ENCODE peak calls at places on chromosomes 7 and 10, in seven cellular contexts. One of them, this sample, is unnamed.
A peak's percentile ranks its signal among the peaks of the same experiment; 100 is the strongest.

GRCh38 chr7:86929293-86930109 is 130.0 kb downstream of the ELAPOR2 start:
- DNase-seq in T-helper 22 cell: no peak
- DNase-seq in activated CD4-positive, alpha-beta memory T cell treated with anti-CD3 and anti-CD28 coated beads for 36 hours: no peak
- DNase-seq in dermis microvascular lymphatic vessel endothelial cell: no peak
- DNase-seq in nucleus accumbens: no peak
- DNase-seq in CD4-positive, alpha-beta T cell: no peak
- DNase-seq in H9: no peak
- DNase-seq in this sample: no peak

GRCh38 chr7:25727446-25727845 is 424.6 kb upstream of the NFE2L3 start:
- DNase-seq in T-helper 22 cell: no peak
- DNase-seq in activated CD4-positive, alpha-beta memory T cell treated with anti-CD3 and anti-CD28 coated beads for 36 hours: no peak
- DNase-seq in dermis microvascular lymphatic vessel endothelial cell: no peak
- DNase-seq in nucleus accumbens: no peak
- DNase-seq in CD4-positive, alpha-beta T cell: no peak
- DNase-seq in H9: no peak
- DNase-seq in this sample: no peak

GRCh38 chr7:156579566-156579965 is 61.0 kb upstream of the RNF32 start:
- DNase-seq in T-helper 22 cell: no peak
- DNase-seq in activated CD4-positive, alpha-beta memory T cell treated with anti-CD3 and anti-CD28 coated beads for 36 hours: no peak
- DNase-seq in dermis microvascular lymphatic vessel endothelial cell: no peak
- DNase-seq in nucleus accumbens: no peak
- DNase-seq in CD4-positive, alpha-beta T cell: no peak
- DNase-seq in H9: no peak
- DNase-seq in this sample: no peak

GRCh38 chr7:11830582-11831382 is 1.2 kb downstream of the THSD7A start:
- DNase-seq in T-helper 22 cell: no peak
- DNase-seq in activated CD4-positive, alpha-beta memory T cell treated with anti-CD3 and anti-CD28 coated beads for 36 hours: no peak
- DNase-seq in dermis microvascular lymphatic vessel endothelial cell: peak; percentile 70
- DNase-seq in nucleus accumbens: no peak
- DNase-seq in CD4-positive, alpha-beta T cell: no peak
- DNase-seq in H9: no peak
- DNase-seq in this sample: peak; percentile 21

GRCh38 chr7:41940760-41941343 is 238.0 kb upstream of the INHBA start:
- DNase-seq in T-helper 22 cell: peak; percentile 1
- DNase-seq in activated CD4-positive, alpha-beta memory T cell treated with anti-CD3 and anti-CD28 coated beads for 36 hours: peak; percentile 66
- DNase-seq in dermis microvascular lymphatic vessel endothelial cell: peak; percentile 75
- DNase-seq in nucleus accumbens: peak; percentile 86
- DNase-seq in CD4-positive, alpha-beta T cell: peak; percentile 36
- DNase-seq in H9: peak; percentile 77
- DNase-seq in this sample: peak; percentile 86

GRCh38 chr10:132626761-132627735 is 89.5 kb downstream of the INPP5A start:
- DNase-seq in T-helper 22 cell: no peak
- DNase-seq in activated CD4-positive, alpha-beta memory T cell treated with anti-CD3 and anti-CD28 coated beads for 36 hours: no peak
- DNase-seq in dermis microvascular lymphatic vessel endothelial cell: no peak
- DNase-seq in nucleus accumbens: no peak
- DNase-seq in CD4-positive, alpha-beta T cell: no peak
- DNase-seq in H9: no peak
- DNase-seq in this sample: no peak

GRCh38 chr10:71579668-71580067 is 139.9 kb downstream of the C10orf105 start:
- DNase-seq in T-helper 22 cell: no peak
- DNase-seq in activated CD4-positive, alpha-beta memory T cell treated with anti-CD3 and anti-CD28 coated beads for 36 hours: no peak
- DNase-seq in dermis microvascular lymphatic vessel endothelial cell: no peak
- DNase-seq in nucleus accumbens: no peak
- DNase-seq in CD4-positive, alpha-beta T cell: no peak
- DNase-seq in H9: no peak
- DNase-seq in this sample: no peak

GRCh38 chr7:127708788-127709187 is 56.8 kb downstream of the SND1 start:
- DNase-seq in T-helper 22 cell: peak; percentile 26
- DNase-seq in activated CD4-positive, alpha-beta memory T cell treated with anti-CD3 and anti-CD28 coated beads for 36 hours: peak; percentile 74
- DNase-seq in dermis microvascular lymphatic vessel endothelial cell: peak; percentile 83
- DNase-seq in nucleus accumbens: peak; percentile 90
- DNase-seq in CD4-positive, alpha-beta T cell: peak; percentile 65
- DNase-seq in H9: peak; percentile 62
- DNase-seq in this sample: peak; percentile 65

GRCh38 chr7:112462236-112462635 is 12.0 kb downstream of the IFRD1 start:
- DNase-seq in T-helper 22 cell: no peak
- DNase-seq in activated CD4-positive, alpha-beta memory T cell treated with anti-CD3 and anti-CD28 coated beads for 36 hours: no peak
- DNase-seq in dermis microvascular lymphatic vessel endothelial cell: peak; percentile 80
- DNase-seq in nucleus accumbens: peak; percentile 0
- DNase-seq in CD4-positive, alpha-beta T cell: no peak
- DNase-seq in H9: no peak
- DNase-seq in this sample: peak; percentile 79

GRCh38 chr7:5692112-5692844 is 89.2 kb downstream of the RNF216 start:
- DNase-seq in T-helper 22 cell: no peak
- DNase-seq in activated CD4-positive, alpha-beta memory T cell treated with anti-CD3 and anti-CD28 coated beads for 36 hours: peak; percentile 68
- DNase-seq in dermis microvascular lymphatic vessel endothelial cell: peak; percentile 94
- DNase-seq in nucleus accumbens: peak; percentile 68
- DNase-seq in CD4-positive, alpha-beta T cell: no peak
- DNase-seq in H9: no peak
- DNase-seq in this sample: peak; percentile 94

GRCh38 chr7:44191171-44191570 is 1.9 kb upstream of the GCK start:
- DNase-seq in T-helper 22 cell: no peak
- DNase-seq in activated CD4-positive, alpha-beta memory T cell treated with anti-CD3 and anti-CD28 coated beads for 36 hours: no peak
- DNase-seq in dermis microvascular lymphatic vessel endothelial cell: no peak
- DNase-seq in nucleus accumbens: no peak
- DNase-seq in CD4-positive, alpha-beta T cell: no peak
- DNase-seq in H9: no peak
- DNase-seq in this sample: no peak

GRCh38 chr10:5811387-5811821 is 1.8 kb downstream of the GDI2 start:
- DNase-seq in T-helper 22 cell: no peak
- DNase-seq in activated CD4-positive, alpha-beta memory T cell treated with anti-CD3 and anti-CD28 coated beads for 36 hours: peak; percentile 27
- DNase-seq in dermis microvascular lymphatic vessel endothelial cell: peak; percentile 39
- DNase-seq in nucleus accumbens: no peak
- DNase-seq in CD4-positive, alpha-beta T cell: no peak
- DNase-seq in H9: no peak
- DNase-seq in this sample: peak; percentile 25

GRCh38 chr10:70145666-70146488 is 623 bp downstream of the TYSND1 start:
- DNase-seq in T-helper 22 cell: peak; percentile 66
- DNase-seq in activated CD4-positive, alpha-beta memory T cell treated with anti-CD3 and anti-CD28 coated beads for 36 hours: peak; percentile 79
- DNase-seq in dermis microvascular lymphatic vessel endothelial cell: peak; percentile 74
- DNase-seq in nucleus accumbens: peak; percentile 69
- DNase-seq in CD4-positive, alpha-beta T cell: peak; percentile 61
- DNase-seq in H9: peak; percentile 63
- DNase-seq in this sample: peak; percentile 24

GRCh38 chr7:38830826-38831225 is 78.2 kb downstream of the VPS41 start:
- DNase-seq in T-helper 22 cell: no peak
- DNase-seq in activated CD4-positive, alpha-beta memory T cell treated with anti-CD3 and anti-CD28 coated beads for 36 hours: no peak
- DNase-seq in dermis microvascular lymphatic vessel endothelial cell: no peak
- DNase-seq in nucleus accumbens: no peak
- DNase-seq in CD4-positive, alpha-beta T cell: no peak
- DNase-seq in H9: no peak
- DNase-seq in this sample: no peak

GRCh38 chr10:74153123-74153522 is 2.1 kb downstream of the ADK start:
- DNase-seq in T-helper 22 cell: no peak
- DNase-seq in activated CD4-positive, alpha-beta memory T cell treated with anti-CD3 and anti-CD28 coated beads for 36 hours: no peak
- DNase-seq in dermis microvascular lymphatic vessel endothelial cell: no peak
- DNase-seq in nucleus accumbens: no peak
- DNase-seq in CD4-positive, alpha-beta T cell: no peak
- DNase-seq in H9: no peak
- DNase-seq in this sample: peak; percentile 37

GRCh38 chr10:87761892-87762291 is 56.1 kb downstream of the ATAD1 start:
- DNase-seq in T-helper 22 cell: no peak
- DNase-seq in activated CD4-positive, alpha-beta memory T cell treated with anti-CD3 and anti-CD28 coated beads for 36 hours: peak; percentile 75
- DNase-seq in dermis microvascular lymphatic vessel endothelial cell: peak; percentile 66
- DNase-seq in nucleus accumbens: no peak
- DNase-seq in CD4-positive, alpha-beta T cell: no peak
- DNase-seq in H9: no peak
- DNase-seq in this sample: peak; percentile 72

GRCh38 chr10:130491698-130492050 is 355.5 kb downstream of the GLRX3 start:
- DNase-seq in T-helper 22 cell: no peak
- DNase-seq in activated CD4-positive, alpha-beta memory T cell treated with anti-CD3 and anti-CD28 coated beads for 36 hours: no peak
- DNase-seq in dermis microvascular lymphatic vessel endothelial cell: no peak
- DNase-seq in nucleus accumbens: no peak
- DNase-seq in CD4-positive, alpha-beta T cell: no peak
- DNase-seq in H9: no peak
- DNase-seq in this sample: no peak

GRCh38 chr7:43535031-43535451 is 47.9 kb upstream of the STK17A start:
- DNase-seq in T-helper 22 cell: no peak
- DNase-seq in activated CD4-positive, alpha-beta memory T cell treated with anti-CD3 and anti-CD28 coated beads for 36 hours: no peak
- DNase-seq in dermis microvascular lymphatic vessel endothelial cell: no peak
- DNase-seq in nucleus accumbens: no peak
- DNase-seq in CD4-positive, alpha-beta T cell: no peak
- DNase-seq in H9: no peak
- DNase-seq in this sample: no peak

GRCh38 chr7:20075992-20076813 is 141.0 kb downstream of the MACC1 start:
- DNase-seq in T-helper 22 cell: no peak
- DNase-seq in activated CD4-positive, alpha-beta memory T cell treated with anti-CD3 and anti-CD28 coated beads for 36 hours: no peak
- DNase-seq in dermis microvascular lymphatic vessel endothelial cell: no peak
- DNase-seq in nucleus accumbens: no peak
- DNase-seq in CD4-positive, alpha-beta T cell: no peak
- DNase-seq in H9: no peak
- DNase-seq in this sample: no peak

GRCh38 chr7:148492157-148492860 is 98.3 kb upstream of the C7orf33 start:
- DNase-seq in T-helper 22 cell: no peak
- DNase-seq in activated CD4-positive, alpha-beta memory T cell treated with anti-CD3 and anti-CD28 coated beads for 36 hours: no peak
- DNase-seq in dermis microvascular lymphatic vessel endothelial cell: no peak
- DNase-seq in nucleus accumbens: no peak
- DNase-seq in CD4-positive, alpha-beta T cell: no peak
- DNase-seq in H9: no peak
- DNase-seq in this sample: no peak

GRCh38 chr10:81309041-81309552 is 565.9 kb upstream of the NRG3 start:
- DNase-seq in T-helper 22 cell: no peak
- DNase-seq in activated CD4-positive, alpha-beta memory T cell treated with anti-CD3 and anti-CD28 coated beads for 36 hours: no peak
- DNase-seq in dermis microvascular lymphatic vessel endothelial cell: no peak
- DNase-seq in nucleus accumbens: no peak
- DNase-seq in CD4-positive, alpha-beta T cell: no peak
- DNase-seq in H9: peak; percentile 23
- DNase-seq in this sample: no peak

GRCh38 chr10:132163278-132163765 is 23.4 kb upstream of the DPYSL4 start:
- DNase-seq in T-helper 22 cell: no peak
- DNase-seq in activated CD4-positive, alpha-beta memory T cell treated with anti-CD3 and anti-CD28 coated beads for 36 hours: peak; percentile 80
- DNase-seq in dermis microvascular lymphatic vessel endothelial cell: peak; percentile 22
- DNase-seq in nucleus accumbens: no peak
- DNase-seq in CD4-positive, alpha-beta T cell: peak; percentile 27
- DNase-seq in H9: peak; percentile 98
- DNase-seq in this sample: peak; percentile 47

GRCh38 chr10:11551915-11552602 is 59.4 kb downstream of the USP6NL start:
- DNase-seq in T-helper 22 cell: no peak
- DNase-seq in activated CD4-positive, alpha-beta memory T cell treated with anti-CD3 and anti-CD28 coated beads for 36 hours: no peak
- DNase-seq in dermis microvascular lymphatic vessel endothelial cell: peak; percentile 93
- DNase-seq in nucleus accumbens: no peak
- DNase-seq in CD4-positive, alpha-beta T cell: no peak
- DNase-seq in H9: no peak
- DNase-seq in this sample: peak; percentile 89